ENCODE peak calls at places on chromosomes 16 and 17, in ten cellular contexts. N, G, S, Q, B, E, O, K, H and J are unnamed samples.

GRCh38 chr17:76969598-76970172 is 101.5 kb downstream of the MGAT5B start:
- DNase-seq in O (no peak), S (peak), N (no peak), B (no peak), G (no peak), Q (peak), K (no peak), E (peak), H (no peak), J (no peak)

GRCh38 chr16:67036323-67036741 is 7.4 kb downstream of the CBFB start:
- DNase-seq in H (no peak), O (no peak), Q (no peak), N (no peak), G (no peak), B (no peak), K (no peak), E (no peak), S (no peak), J (no peak)

GRCh38 chr16:2250652-2251280 is 621 bp downstream of the ECI1 start:
- DNase-seq in O (peak), S (no peak), G (no peak), H (no peak), Q (no peak), K (no peak), N (peak), E (peak), B (peak), J (no peak)

GRCh38 chr17:82962163-82962720 is 117.2 kb upstream of the METRNL start:
- DNase-seq in O (no peak), N (no peak), H (no peak), B (peak), G (peak), K (no peak), E (no peak), S (no peak), Q (no peak), J (no peak)

GRCh38 chr17:285751-286422 is 66.7 kb downstream of the RPH3AL start:
- DNase-seq in E (no peak), Q (peak), H (no peak), K (no peak), G (no peak), B (no peak), S (no peak), N (no peak), O (no peak), J (no peak)

GRCh38 chr17:67221062-67221998 is 23.7 kb downstream of the HELZ start:
- DNase-seq in O (peak), K (no peak), Q (peak), N (peak), G (peak), H (no peak), B (no peak), S (peak), E (peak), J (no peak)

GRCh38 chr16:70646260-70647241 is at the start of gene IL34:
- DNase-seq in G (no peak), K (no peak), S (no peak), N (peak), O (no peak), B (no peak), H (no peak), E (no peak), Q (peak), J (no peak)

GRCh38 chr17:57485916-57486315 is 229.6 kb downstream of the MSI2 start:
- DNase-seq in G (no peak), Q (no peak), S (no peak), B (no peak), E (no peak), K (no peak), H (no peak), N (no peak), O (no peak), J (no peak)

GRCh38 chr17:32931686-32932085 is 3.7 kb downstream of the TMEM98 start:
- DNase-seq in B (no peak), Q (no peak), O (no peak), G (no peak), E (peak), H (no peak), K (no peak), S (no peak), N (no peak), J (no peak)

GRCh38 chr16:69143116-69143515 is 10.7 kb downstream of the UTP4 start:
- DNase-seq in N (no peak), B (no peak), E (no peak), Q (no peak), H (no peak), S (peak), O (peak), G (no peak), K (no peak), J (no peak)

GRCh38 chr17:58335779-58336455 is 7.3 kb upstream of the TSPOAP1 start:
- DNase-seq in N (no peak), K (no peak), S (no peak), O (peak), B (no peak), E (no peak), Q (no peak), G (no peak), H (peak), J (no peak)

GRCh38 chr16:2776500-2777139 is 460 bp downstream of the ELOB start:
- DNase-seq in G (peak), O (no peak), Q (no peak), K (no peak), H (no peak), N (no peak), E (peak), S (peak), B (peak), J (no peak)